ENCODE peak calls at places on chromosome 2, in five cellular contexts. B, U, D, F and X are unnamed samples.

GRCh38 chr2:215188078-215188477 is 49.7 kb upstream of the ABCA12 start:
- DNase-seq in B (peak; percentile 4), F (peak; percentile 42), D (no peak), U (no peak), X (no peak)

GRCh38 chr2:160747771-160748170 is 254.2 kb upstream of the RBMS1 start:
- DNase-seq in F (peak; percentile 30), B (peak; percentile 64), D (peak; percentile 62), U (no peak), X (peak; percentile 85)

GRCh38 chr2:200742426-200742825 is 69.3 kb upstream of the BZW1 start:
- DNase-seq in U (peak; percentile 78), F (no peak), D (no peak), B (no peak), X (peak; percentile 84)

GRCh38 chr2:124316875-124317605 is 292.0 kb downstream of the CNTNAP5 start:
- DNase-seq in U (no peak), F (no peak), B (no peak), D (no peak), X (no peak)

GRCh38 chr2:96145028-96145939 is at the start of gene DUSP2:
- DNase-seq in D (peak; percentile 59), F (peak; percentile 22), B (peak; percentile 58), U (peak; percentile 83), X (peak; percentile 83)

GRCh38 chr2:128630974-128631697 is 312.5 kb upstream of the HS6ST1 start:
- DNase-seq in U (peak; percentile 24), F (no peak), B (no peak), D (no peak), X (no peak)

GRCh38 chr2:159043710-159044109 is 75.3 kb downstream of the TANC1 start:
- DNase-seq in F (no peak), D (no peak), U (no peak), B (no peak), X (no peak)

GRCh38 chr2:130766037-130766436 is 10.7 kb downstream of the AMER3 start:
- DNase-seq in B (no peak), D (no peak), U (no peak), F (no peak), X (no peak)

GRCh38 chr2:181305151-181306123 is 151.7 kb upstream of the ITGA4 start:
- DNase-seq in D (peak; percentile 5), F (peak; percentile 70), B (no peak), U (no peak), X (no peak)

GRCh38 chr2:29811378-29811777 is 110.0 kb downstream of the ALK start:
- DNase-seq in D (peak; percentile 4), B (peak; percentile 88), U (no peak), F (no peak), X (no peak)

GRCh38 chr2:51782874-51783765 is 751.2 kb upstream of the NRXN1 start:
- DNase-seq in B (peak; percentile 41), D (peak; percentile 43), U (no peak), F (no peak), X (peak; percentile 16)

GRCh38 chr2:69227717-69228116 is 159.3 kb downstream of the GFPT1 start:
- DNase-seq in F (no peak), U (no peak), D (no peak), B (peak; percentile 4), X (no peak)

GRCh38 chr2:45166229-45166890 is 157.1 kb upstream of the SIX2 start:
- DNase-seq in U (no peak), B (no peak), F (no peak), D (no peak), X (no peak)

GRCh38 chr2:174761837-174762236 is 2.4 kb downstream of the CHRNA1 start:
- DNase-seq in U (no peak), D (peak; percentile 86), B (no peak), F (peak; percentile 55), X (no peak)

GRCh38 chr2:103991591-103991990 is 862.3 kb upstream of the POU3F3 start:
- DNase-seq in D (no peak), U (no peak), B (no peak), F (no peak), X (no peak)

GRCh38 chr2:134276381-134277172 is 22.7 kb downstream of the MGAT5 start:
- DNase-seq in D (peak; percentile 26), U (no peak), F (peak; percentile 33), B (peak; percentile 12), X (peak; percentile 45)

GRCh38 chr2:33904801-33905200 is 305.7 kb upstream of the FAM98A start:
- DNase-seq in D (no peak), F (no peak), B (no peak), U (no peak), X (no peak)

GRCh38 chr2:236715077-236715476 is 145.5 kb downstream of the ACKR3 start:
- DNase-seq in B (no peak), D (no peak), F (no peak), U (no peak), X (no peak)

GRCh38 chr2:64192570-64193192 is 48.5 kb upstream of the PELI1 start:
- DNase-seq in D (no peak), B (no peak), F (no peak), U (peak; percentile 72), X (no peak)

GRCh38 chr2:162582357-162582798 is 238.4 kb downstream of the GCA start:
- DNase-seq in B (no peak), F (peak; percentile 54), U (no peak), D (no peak), X (no peak)

DNA sequence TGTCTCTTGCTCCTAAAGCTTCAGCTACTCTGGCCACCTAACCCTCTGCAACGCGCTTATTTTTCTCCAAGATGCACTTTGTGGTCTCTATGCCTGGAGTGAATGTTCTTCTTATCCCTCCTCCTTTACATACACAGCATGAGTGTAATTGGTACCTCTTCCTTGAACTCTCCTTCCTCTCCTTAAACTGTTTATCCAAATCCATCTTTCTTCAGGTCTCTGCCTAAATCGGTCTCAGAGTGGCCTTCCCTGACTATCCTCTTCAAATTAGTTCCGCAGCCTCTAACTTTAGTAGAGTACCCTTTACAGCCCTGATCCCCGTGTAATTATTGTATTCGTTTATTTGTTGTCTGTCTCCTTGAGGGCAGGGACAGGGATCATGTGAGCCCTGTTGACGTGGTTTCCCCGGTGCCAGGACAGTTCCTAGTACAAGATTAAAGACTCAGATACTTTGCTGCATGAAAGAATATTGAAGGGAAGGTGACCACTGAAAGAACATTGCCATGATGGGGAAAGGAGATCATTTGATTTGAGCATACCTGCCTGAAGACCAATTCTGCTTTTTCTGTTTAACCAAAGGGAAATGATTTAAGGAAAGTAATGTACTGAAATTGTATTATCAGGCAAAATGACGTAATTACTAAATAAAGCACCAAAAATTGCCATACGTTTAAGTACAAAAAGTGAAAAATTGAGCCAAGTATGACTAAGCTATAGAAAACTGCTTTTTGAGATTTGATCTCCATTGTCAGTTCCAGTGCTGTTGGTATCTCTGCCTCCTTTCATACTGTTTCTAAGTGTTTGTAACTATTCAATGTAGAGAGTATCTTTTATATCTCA is 1.2 kb downstream of the CNOT9 start:
- DNase-seq in D (peak; percentile 67), U (no peak), F (peak; percentile 81), B (peak; percentile 55), X (peak; percentile 49)
- H3K4me3 ChIP-seq in D (peak overlapping the region; percentile 59), U (peak overlapping the region; percentile 67), F (peak overlapping the region; percentile 90), B (peak overlapping the region; percentile 94), X (peak overlapping the region; percentile 88)

GRCh38 chr2:62374301-62374960 is 131.6 kb downstream of the TMEM17 start:
- DNase-seq in D (no peak), F (no peak), U (no peak), B (no peak), X (no peak)

GRCh38 chr2:62372824-62373223 is 133.2 kb downstream of the TMEM17 start:
- DNase-seq in B (no peak), D (no peak), U (no peak), F (no peak), X (no peak)

GRCh38 chr2:62375051-62375450 is 130.9 kb downstream of the TMEM17 start:
- DNase-seq in F (no peak), D (no peak), B (no peak), U (no peak), X (no peak)

GRCh38 chr2:62369549-62370164 is 136.3 kb downstream of the TMEM17 start:
- DNase-seq in D (no peak), B (no peak), U (no peak), F (no peak), X (no peak)

GRCh38 chr2:62370304-62371250 is 135.4 kb downstream of the TMEM17 start:
- DNase-seq in B (no peak), D (no peak), U (no peak), F (no peak), X (no peak)
- TF ChIP-seq CTCF in B (no peak), D (no peak), U (no peak), F (no peak), X (no peak)

GRCh38 chr2:240066489-240066888 is 13.2 kb upstream of the OR6B3 start:
- DNase-seq in F (no peak), U (no peak), B (no peak), D (no peak), X (no peak)

GRCh38 chr2:240060977-240061591 is 7.8 kb upstream of the OR6B3 start:
- DNase-seq in F (peak; percentile 65), D (peak; percentile 57), B (peak; percentile 45), U (no peak), X (peak; percentile 52)

GRCh38 chr2:240068193-240068592 is 14.9 kb upstream of the OR6B3 start:
- DNase-seq in U (no peak), F (no peak), B (no peak), D (no peak), X (no peak)

GRCh38 chr2:240069846-240070245 is 16.5 kb upstream of the OR6B3 start:
- DNase-seq in F (no peak), B (peak; percentile 2), U (no peak), D (no peak), X (no peak)

DNA sequence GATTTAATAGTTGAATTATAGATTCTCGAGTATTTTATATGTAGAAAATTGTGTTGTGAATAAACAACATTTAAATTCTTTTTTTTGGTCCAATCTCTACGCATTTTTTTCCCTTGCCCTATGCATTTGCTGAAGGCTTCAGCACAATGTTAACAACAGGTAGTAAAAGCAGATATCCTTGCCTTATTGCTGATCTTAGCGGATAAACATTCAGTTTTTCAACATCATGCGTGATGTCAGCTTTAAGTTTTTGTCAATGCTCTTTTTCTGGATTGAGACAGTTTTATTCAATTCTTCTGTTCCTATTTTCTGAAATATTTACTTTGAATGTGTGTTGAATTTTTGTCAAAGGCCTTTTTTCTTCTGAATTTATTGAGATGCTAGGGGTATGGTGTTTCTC is 11.6 kb upstream of the OR6B3 start:
- DNase-seq in D (no peak), U (no peak), F (no peak), B (no peak), X (no peak)
- H3K4me3 ChIP-seq in D (no peak overlapping the region), U (no peak overlapping the region), F (no peak overlapping the region), B (no peak overlapping the region), X (no peak overlapping the region)

GRCh38 chr2:207952564-207953345 is 72.6 kb downstream of the PLEKHM3 start:
- DNase-seq in B (no peak), U (no peak), D (no peak), F (no peak), X (no peak)

GRCh38 chr2:207951734-207952480 is 73.4 kb downstream of the PLEKHM3 start:
- DNase-seq in B (no peak), F (no peak), U (no peak), D (no peak), X (no peak)

GRCh38 chr2:207950761-207951114 is 74.6 kb downstream of the PLEKHM3 start:
- DNase-seq in B (no peak), F (no peak), U (no peak), D (no peak), X (no peak)

GRCh38 chr2:207955456-207955855 is 69.9 kb downstream of the PLEKHM3 start:
- DNase-seq in F (no peak), B (no peak), U (no peak), D (no peak), X (no peak)

DNA sequence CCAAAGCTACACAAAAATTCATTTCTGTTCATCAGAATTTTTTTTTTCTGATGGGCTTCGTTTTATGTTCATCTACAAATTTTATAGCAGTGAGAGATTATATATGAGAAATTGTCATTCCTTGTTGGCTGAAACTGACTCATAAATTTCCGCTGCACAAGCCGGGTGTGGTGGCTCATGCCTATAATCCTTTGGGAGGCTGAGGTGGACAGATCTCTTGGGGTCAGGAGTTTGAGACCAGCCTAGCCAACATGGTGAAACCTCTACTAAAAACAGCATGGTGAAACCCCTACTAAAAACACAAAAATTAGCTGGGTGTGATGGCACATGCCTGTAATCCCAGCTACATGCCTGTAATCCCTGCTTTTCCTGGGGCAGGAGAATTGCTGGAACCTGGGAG is 72.0 kb downstream of the PLEKHM3 start:
- DNase-seq in D (no peak), F (no peak), U (no peak), B (no peak), X (no peak)
- TF ChIP-seq CTCF in D (no peak), F (no peak), U (no peak), B (no peak), X (no peak)